ENCODE peak calls at places on chromosomes 12 and 14, in nine cellular contexts. One of them, this sample, is unnamed.

GRCh38 chr12:119864591-119864990 is 12.5 kb downstream of the CIT start:
- DNase-seq in fibroblast of gingiva: no peak
- DNase-seq in EL: no peak
- DNase-seq in activated CD8-positive, alpha-beta memory T cell treated with anti-CD3 and anti-CD28 coated beads, Interleukin-2, amount 50 U/mL, for 48 hours: no peak
- DNase-seq in foreskin fibroblast: no peak
- DNase-seq in heart right ventricle: no peak
- DNase-seq in fibroblast of the conjunctiva: no peak
- DNase-seq in stimulated activated CD4-positive, alpha-beta T cell treated with anti-CD3 and anti-CD28 coated beads, Interleukin-15, amount 100 ng/mL, for 1 hour: no peak
- DNase-seq in retina: no peak
- DNase-seq in this sample: no peak

GRCh38 chr12:115354007-115354452 is 670.1 kb upstream of the TBX3 start:
- DNase-seq in heart right ventricle: peak
- DNase-seq in foreskin fibroblast: peak
- DNase-seq in fibroblast of gingiva: peak
- DNase-seq in EL: peak
- DNase-seq in fibroblast of the conjunctiva: peak
- DNase-seq in retina: no peak
- DNase-seq in activated CD8-positive, alpha-beta memory T cell treated with anti-CD3 and anti-CD28 coated beads, Interleukin-2, amount 50 U/mL, for 48 hours: no peak
- DNase-seq in stimulated activated CD4-positive, alpha-beta T cell treated with anti-CD3 and anti-CD28 coated beads, Interleukin-15, amount 100 ng/mL, for 1 hour: no peak
- DNase-seq in this sample: peak

GRCh38 chr12:112606611-112607366 is 184.8 kb upstream of the RPH3A start:
- DNase-seq in heart right ventricle: no peak
- DNase-seq in retina: no peak
- DNase-seq in fibroblast of gingiva: no peak
- DNase-seq in foreskin fibroblast: no peak
- DNase-seq in stimulated activated CD4-positive, alpha-beta T cell treated with anti-CD3 and anti-CD28 coated beads, Interleukin-15, amount 100 ng/mL, for 1 hour: no peak
- DNase-seq in activated CD8-positive, alpha-beta memory T cell treated with anti-CD3 and anti-CD28 coated beads, Interleukin-2, amount 50 U/mL, for 48 hours: no peak
- DNase-seq in EL: no peak
- DNase-seq in fibroblast of the conjunctiva: no peak
- DNase-seq in this sample: no peak

GRCh38 chr12:70985850-70986249 is 65.3 kb upstream of the PTPRR start:
- DNase-seq in stimulated activated CD4-positive, alpha-beta T cell treated with anti-CD3 and anti-CD28 coated beads, Interleukin-15, amount 100 ng/mL, for 1 hour: no peak
- DNase-seq in activated CD8-positive, alpha-beta memory T cell treated with anti-CD3 and anti-CD28 coated beads, Interleukin-2, amount 50 U/mL, for 48 hours: no peak
- DNase-seq in heart right ventricle: no peak
- DNase-seq in fibroblast of gingiva: peak
- DNase-seq in foreskin fibroblast: peak
- DNase-seq in EL: no peak
- DNase-seq in retina: no peak
- DNase-seq in fibroblast of the conjunctiva: peak
- DNase-seq in this sample: no peak

GRCh38 chr12:642633-643477 is 20.4 kb downstream of the NINJ2 start:
- DNase-seq in retina: peak
- DNase-seq in fibroblast of the conjunctiva: no peak
- DNase-seq in EL: peak
- DNase-seq in fibroblast of gingiva: peak
- DNase-seq in activated CD8-positive, alpha-beta memory T cell treated with anti-CD3 and anti-CD28 coated beads, Interleukin-2, amount 50 U/mL, for 48 hours: peak
- DNase-seq in stimulated activated CD4-positive, alpha-beta T cell treated with anti-CD3 and anti-CD28 coated beads, Interleukin-15, amount 100 ng/mL, for 1 hour: peak
- DNase-seq in foreskin fibroblast: peak
- DNase-seq in heart right ventricle: peak
- DNase-seq in this sample: no peak

GRCh38 chr14:68927956-68928675 is 51.0 kb downstream of the ACTN1 start:
- DNase-seq in stimulated activated CD4-positive, alpha-beta T cell treated with anti-CD3 and anti-CD28 coated beads, Interleukin-15, amount 100 ng/mL, for 1 hour: no peak
- DNase-seq in foreskin fibroblast: no peak
- DNase-seq in activated CD8-positive, alpha-beta memory T cell treated with anti-CD3 and anti-CD28 coated beads, Interleukin-2, amount 50 U/mL, for 48 hours: no peak
- DNase-seq in retina: no peak
- DNase-seq in fibroblast of the conjunctiva: no peak
- DNase-seq in fibroblast of gingiva: no peak
- DNase-seq in EL: no peak
- DNase-seq in heart right ventricle: no peak
- DNase-seq in this sample: no peak

GRCh38 chr12:1812650-1813302 is 7.6 kb upstream of the LRTM2 start:
- DNase-seq in foreskin fibroblast: no peak
- DNase-seq in fibroblast of the conjunctiva: peak
- DNase-seq in fibroblast of gingiva: no peak
- DNase-seq in retina: no peak
- DNase-seq in stimulated activated CD4-positive, alpha-beta T cell treated with anti-CD3 and anti-CD28 coated beads, Interleukin-15, amount 100 ng/mL, for 1 hour: no peak
- DNase-seq in EL: peak
- DNase-seq in activated CD8-positive, alpha-beta memory T cell treated with anti-CD3 and anti-CD28 coated beads, Interleukin-2, amount 50 U/mL, for 48 hours: no peak
- DNase-seq in heart right ventricle: peak
- DNase-seq in this sample: no peak

GRCh38 chr12:34400423-34400881 is 378.2 kb downstream of the ALG10 start:
- DNase-seq in foreskin fibroblast: no peak
- DNase-seq in fibroblast of gingiva: no peak
- DNase-seq in fibroblast of the conjunctiva: no peak
- DNase-seq in activated CD8-positive, alpha-beta memory T cell treated with anti-CD3 and anti-CD28 coated beads, Interleukin-2, amount 50 U/mL, for 48 hours: peak
- DNase-seq in EL: no peak
- DNase-seq in stimulated activated CD4-positive, alpha-beta T cell treated with anti-CD3 and anti-CD28 coated beads, Interleukin-15, amount 100 ng/mL, for 1 hour: no peak
- DNase-seq in heart right ventricle: no peak
- DNase-seq in retina: no peak
- DNase-seq in this sample: no peak

GRCh38 chr12:104938371-104938770 is 19.7 kb downstream of the SLC41A2 start:
- DNase-seq in retina: no peak
- DNase-seq in activated CD8-positive, alpha-beta memory T cell treated with anti-CD3 and anti-CD28 coated beads, Interleukin-2, amount 50 U/mL, for 48 hours: no peak
- DNase-seq in heart right ventricle: no peak
- DNase-seq in fibroblast of gingiva: no peak
- DNase-seq in EL: peak
- DNase-seq in stimulated activated CD4-positive, alpha-beta T cell treated with anti-CD3 and anti-CD28 coated beads, Interleukin-15, amount 100 ng/mL, for 1 hour: no peak
- DNase-seq in fibroblast of the conjunctiva: no peak
- DNase-seq in foreskin fibroblast: no peak
- DNase-seq in this sample: no peak

GRCh38 chr12:10167588-10167987 is 4.3 kb downstream of the OLR1 start:
- DNase-seq in stimulated activated CD4-positive, alpha-beta T cell treated with anti-CD3 and anti-CD28 coated beads, Interleukin-15, amount 100 ng/mL, for 1 hour: no peak
- DNase-seq in retina: no peak
- DNase-seq in foreskin fibroblast: no peak
- DNase-seq in EL: no peak
- DNase-seq in fibroblast of the conjunctiva: no peak
- DNase-seq in heart right ventricle: no peak
- DNase-seq in fibroblast of gingiva: peak
- DNase-seq in activated CD8-positive, alpha-beta memory T cell treated with anti-CD3 and anti-CD28 coated beads, Interleukin-2, amount 50 U/mL, for 48 hours: no peak
- DNase-seq in this sample: no peak

GRCh38 chr12:15538881-15539280 is 216.6 kb downstream of the PTPRO start:
- DNase-seq in activated CD8-positive, alpha-beta memory T cell treated with anti-CD3 and anti-CD28 coated beads, Interleukin-2, amount 50 U/mL, for 48 hours: no peak
- DNase-seq in fibroblast of gingiva: peak
- DNase-seq in EL: no peak
- DNase-seq in heart right ventricle: no peak
- DNase-seq in foreskin fibroblast: peak
- DNase-seq in stimulated activated CD4-positive, alpha-beta T cell treated with anti-CD3 and anti-CD28 coated beads, Interleukin-15, amount 100 ng/mL, for 1 hour: no peak
- DNase-seq in fibroblast of the conjunctiva: no peak
- DNase-seq in retina: no peak
- DNase-seq in this sample: no peak

GRCh38 chr14:77144412-77145115 is 3.0 kb upstream of the ZDHHC22 start:
- DNase-seq in EL: no peak
- DNase-seq in activated CD8-positive, alpha-beta memory T cell treated with anti-CD3 and anti-CD28 coated beads, Interleukin-2, amount 50 U/mL, for 48 hours: no peak
- DNase-seq in fibroblast of the conjunctiva: no peak
- DNase-seq in heart right ventricle: no peak
- DNase-seq in retina: no peak
- DNase-seq in fibroblast of gingiva: no peak
- DNase-seq in foreskin fibroblast: no peak
- DNase-seq in stimulated activated CD4-positive, alpha-beta T cell treated with anti-CD3 and anti-CD28 coated beads, Interleukin-15, amount 100 ng/mL, for 1 hour: no peak
- DNase-seq in this sample: no peak

GRCh38 chr12:20183563-20183962 is 184.8 kb upstream of the PDE3A start:
- DNase-seq in retina: no peak
- DNase-seq in activated CD8-positive, alpha-beta memory T cell treated with anti-CD3 and anti-CD28 coated beads, Interleukin-2, amount 50 U/mL, for 48 hours: no peak
- DNase-seq in fibroblast of the conjunctiva: no peak
- DNase-seq in foreskin fibroblast: no peak
- DNase-seq in fibroblast of gingiva: no peak
- DNase-seq in EL: peak
- DNase-seq in stimulated activated CD4-positive, alpha-beta T cell treated with anti-CD3 and anti-CD28 coated beads, Interleukin-15, amount 100 ng/mL, for 1 hour: no peak
- DNase-seq in heart right ventricle: no peak
- DNase-seq in this sample: no peak

GRCh38 chr14:63938198-63939005 is 85.6 kb downstream of the SYNE2 start:
- DNase-seq in fibroblast of gingiva: no peak
- DNase-seq in activated CD8-positive, alpha-beta memory T cell treated with anti-CD3 and anti-CD28 coated beads, Interleukin-2, amount 50 U/mL, for 48 hours: no peak
- DNase-seq in retina: no peak
- DNase-seq in fibroblast of the conjunctiva: no peak
- DNase-seq in stimulated activated CD4-positive, alpha-beta T cell treated with anti-CD3 and anti-CD28 coated beads, Interleukin-15, amount 100 ng/mL, for 1 hour: no peak
- DNase-seq in EL: peak
- DNase-seq in foreskin fibroblast: no peak
- DNase-seq in heart right ventricle: no peak
- DNase-seq in this sample: no peak

GRCh38 chr14:58690801-58691516 is 53.2 kb downstream of the DACT1 start:
- DNase-seq in fibroblast of gingiva: no peak
- DNase-seq in heart right ventricle: no peak
- DNase-seq in fibroblast of the conjunctiva: no peak
- DNase-seq in activated CD8-positive, alpha-beta memory T cell treated with anti-CD3 and anti-CD28 coated beads, Interleukin-2, amount 50 U/mL, for 48 hours: no peak
- DNase-seq in EL: no peak
- DNase-seq in stimulated activated CD4-positive, alpha-beta T cell treated with anti-CD3 and anti-CD28 coated beads, Interleukin-15, amount 100 ng/mL, for 1 hour: no peak
- DNase-seq in foreskin fibroblast: no peak
- DNase-seq in retina: no peak
- DNase-seq in this sample: no peak

GRCh38 chr14:83463500-83464098 is 1929.9 kb upstream of the SEL1L start:
- DNase-seq in EL: peak
- DNase-seq in heart right ventricle: peak
- DNase-seq in foreskin fibroblast: no peak
- DNase-seq in stimulated activated CD4-positive, alpha-beta T cell treated with anti-CD3 and anti-CD28 coated beads, Interleukin-15, amount 100 ng/mL, for 1 hour: no peak
- DNase-seq in fibroblast of the conjunctiva: peak
- DNase-seq in activated CD8-positive, alpha-beta memory T cell treated with anti-CD3 and anti-CD28 coated beads, Interleukin-2, amount 50 U/mL, for 48 hours: no peak
- DNase-seq in fibroblast of gingiva: peak
- DNase-seq in retina: peak
- DNase-seq in this sample: peak

GRCh38 chr12:95601626-95602025 is 50.4 kb upstream of the USP44 start:
- DNase-seq in fibroblast of the conjunctiva: no peak
- DNase-seq in fibroblast of gingiva: peak
- DNase-seq in EL: peak
- DNase-seq in activated CD8-positive, alpha-beta memory T cell treated with anti-CD3 and anti-CD28 coated beads, Interleukin-2, amount 50 U/mL, for 48 hours: no peak
- DNase-seq in foreskin fibroblast: peak
- DNase-seq in heart right ventricle: no peak
- DNase-seq in stimulated activated CD4-positive, alpha-beta T cell treated with anti-CD3 and anti-CD28 coated beads, Interleukin-15, amount 100 ng/mL, for 1 hour: no peak
- DNase-seq in retina: no peak
- DNase-seq in this sample: no peak

GRCh38 chr12:123269980-123270379 is 1.7 kb downstream of the CDK2AP1 start:
- DNase-seq in heart right ventricle: no peak
- DNase-seq in EL: no peak
- DNase-seq in retina: peak
- DNase-seq in foreskin fibroblast: no peak
- DNase-seq in fibroblast of gingiva: no peak
- DNase-seq in stimulated activated CD4-positive, alpha-beta T cell treated with anti-CD3 and anti-CD28 coated beads, Interleukin-15, amount 100 ng/mL, for 1 hour: no peak
- DNase-seq in fibroblast of the conjunctiva: no peak
- DNase-seq in activated CD8-positive, alpha-beta memory T cell treated with anti-CD3 and anti-CD28 coated beads, Interleukin-2, amount 50 U/mL, for 48 hours: no peak
- DNase-seq in this sample: no peak

GRCh38 chr12:3632256-3633240 is 120.4 kb downstream of the CRACR2A start:
- DNase-seq in heart right ventricle: no peak
- DNase-seq in fibroblast of the conjunctiva: no peak
- DNase-seq in foreskin fibroblast: peak
- DNase-seq in stimulated activated CD4-positive, alpha-beta T cell treated with anti-CD3 and anti-CD28 coated beads, Interleukin-15, amount 100 ng/mL, for 1 hour: no peak
- DNase-seq in EL: peak
- DNase-seq in activated CD8-positive, alpha-beta memory T cell treated with anti-CD3 and anti-CD28 coated beads, Interleukin-2, amount 50 U/mL, for 48 hours: no peak
- DNase-seq in retina: no peak
- DNase-seq in fibroblast of gingiva: no peak
- DNase-seq in this sample: no peak

GRCh38 chr12:39902823-39903222 is 203.1 kb downstream of the SLC2A13 start:
- DNase-seq in stimulated activated CD4-positive, alpha-beta T cell treated with anti-CD3 and anti-CD28 coated beads, Interleukin-15, amount 100 ng/mL, for 1 hour: no peak
- DNase-seq in EL: no peak
- DNase-seq in fibroblast of the conjunctiva: no peak
- DNase-seq in activated CD8-positive, alpha-beta memory T cell treated with anti-CD3 and anti-CD28 coated beads, Interleukin-2, amount 50 U/mL, for 48 hours: no peak
- DNase-seq in fibroblast of gingiva: no peak
- DNase-seq in retina: no peak
- DNase-seq in heart right ventricle: no peak
- DNase-seq in foreskin fibroblast: no peak
- DNase-seq in this sample: no peak

GRCh38 chr14:90583427-90583826 is 186.6 kb downstream of the CALM1 start:
- DNase-seq in fibroblast of gingiva: no peak
- DNase-seq in retina: no peak
- DNase-seq in activated CD8-positive, alpha-beta memory T cell treated with anti-CD3 and anti-CD28 coated beads, Interleukin-2, amount 50 U/mL, for 48 hours: no peak
- DNase-seq in heart right ventricle: no peak
- DNase-seq in stimulated activated CD4-positive, alpha-beta T cell treated with anti-CD3 and anti-CD28 coated beads, Interleukin-15, amount 100 ng/mL, for 1 hour: no peak
- DNase-seq in fibroblast of the conjunctiva: no peak
- DNase-seq in foreskin fibroblast: no peak
- DNase-seq in EL: no peak
- DNase-seq in this sample: no peak

GRCh38 chr12:124906606-124907261 is 7.7 kb downstream of the UBC start:
- DNase-seq in stimulated activated CD4-positive, alpha-beta T cell treated with anti-CD3 and anti-CD28 coated beads, Interleukin-15, amount 100 ng/mL, for 1 hour: peak
- DNase-seq in foreskin fibroblast: peak
- DNase-seq in retina: peak
- DNase-seq in fibroblast of the conjunctiva: peak
- DNase-seq in heart right ventricle: peak
- DNase-seq in fibroblast of gingiva: peak
- DNase-seq in EL: peak
- DNase-seq in activated CD8-positive, alpha-beta memory T cell treated with anti-CD3 and anti-CD28 coated beads, Interleukin-2, amount 50 U/mL, for 48 hours: peak
- DNase-seq in this sample: peak

GRCh38 chr14:24838945-24839616 is 205.1 kb upstream of the GZMB start:
- DNase-seq in fibroblast of gingiva: no peak
- DNase-seq in retina: peak
- DNase-seq in activated CD8-positive, alpha-beta memory T cell treated with anti-CD3 and anti-CD28 coated beads, Interleukin-2, amount 50 U/mL, for 48 hours: no peak
- DNase-seq in heart right ventricle: peak
- DNase-seq in foreskin fibroblast: no peak
- DNase-seq in stimulated activated CD4-positive, alpha-beta T cell treated with anti-CD3 and anti-CD28 coated beads, Interleukin-15, amount 100 ng/mL, for 1 hour: no peak
- DNase-seq in EL: no peak
- DNase-seq in fibroblast of the conjunctiva: no peak
- DNase-seq in this sample: no peak

GRCh38 chr12:121383601-121384019 is 16.3 kb upstream of the RNF34 start:
- DNase-seq in heart right ventricle: no peak
- DNase-seq in retina: no peak
- DNase-seq in EL: no peak
- DNase-seq in activated CD8-positive, alpha-beta memory T cell treated with anti-CD3 and anti-CD28 coated beads, Interleukin-2, amount 50 U/mL, for 48 hours: no peak
- DNase-seq in stimulated activated CD4-positive, alpha-beta T cell treated with anti-CD3 and anti-CD28 coated beads, Interleukin-15, amount 100 ng/mL, for 1 hour: no peak
- DNase-seq in foreskin fibroblast: no peak
- DNase-seq in fibroblast of gingiva: no peak
- DNase-seq in fibroblast of the conjunctiva: no peak
- DNase-seq in this sample: no peak

GRCh38 chr12:79644274-79645234 is 46.2 kb downstream of the PAWR start:
- DNase-seq in fibroblast of gingiva: no peak
- DNase-seq in heart right ventricle: no peak
- DNase-seq in fibroblast of the conjunctiva: no peak
- DNase-seq in foreskin fibroblast: no peak
- DNase-seq in activated CD8-positive, alpha-beta memory T cell treated with anti-CD3 and anti-CD28 coated beads, Interleukin-2, amount 50 U/mL, for 48 hours: no peak
- DNase-seq in stimulated activated CD4-positive, alpha-beta T cell treated with anti-CD3 and anti-CD28 coated beads, Interleukin-15, amount 100 ng/mL, for 1 hour: no peak
- DNase-seq in retina: no peak
- DNase-seq in EL: no peak
- DNase-seq in this sample: no peak

GRCh38 chr14:47917344-47917954 is 242.0 kb upstream of the MDGA2 start:
- DNase-seq in heart right ventricle: no peak
- DNase-seq in fibroblast of gingiva: no peak
- DNase-seq in retina: peak
- DNase-seq in foreskin fibroblast: peak
- DNase-seq in activated CD8-positive, alpha-beta memory T cell treated with anti-CD3 and anti-CD28 coated beads, Interleukin-2, amount 50 U/mL, for 48 hours: no peak
- DNase-seq in fibroblast of the conjunctiva: no peak
- DNase-seq in EL: no peak
- DNase-seq in stimulated activated CD4-positive, alpha-beta T cell treated with anti-CD3 and anti-CD28 coated beads, Interleukin-15, amount 100 ng/mL, for 1 hour: no peak
- DNase-seq in this sample: no peak

GRCh38 chr12:14239350-14239934 is 126.0 kb upstream of the ATF7IP start:
- DNase-seq in EL: peak
- DNase-seq in fibroblast of the conjunctiva: no peak
- DNase-seq in stimulated activated CD4-positive, alpha-beta T cell treated with anti-CD3 and anti-CD28 coated beads, Interleukin-15, amount 100 ng/mL, for 1 hour: no peak
- DNase-seq in retina: peak
- DNase-seq in activated CD8-positive, alpha-beta memory T cell treated with anti-CD3 and anti-CD28 coated beads, Interleukin-2, amount 50 U/mL, for 48 hours: no peak
- DNase-seq in foreskin fibroblast: peak
- DNase-seq in heart right ventricle: peak
- DNase-seq in fibroblast of gingiva: peak
- DNase-seq in this sample: no peak